ENCODE peak calls at places on chromosomes 6 and 20, in eight cellular contexts. O, U, G, Q, M, C, W and S are unnamed samples.

GRCh38 chr20:41011551-41012067 is 17.0 kb upstream of the TOP1 start:
- DNase-seq in O (no peak), C (no peak), M (no peak), Q (no peak), U (no peak), G (no peak), W (peak), S (no peak)

GRCh38 chr20:32442630-32443029 is 84.5 kb downstream of the ASXL1 start:
- DNase-seq in C (no peak), M (no peak), Q (peak), W (no peak), U (no peak), O (no peak), G (no peak), S (no peak)

GRCh38 chr6:56958481-56958880 is 3.6 kb downstream of the BEND6 start:
- DNase-seq in M (no peak), U (no peak), W (no peak), C (no peak), O (no peak), Q (no peak), G (no peak), S (no peak)

GRCh38 chr6:111069722-111070406 is 17.4 kb upstream of the SLC16A10 start:
- DNase-seq in W (no peak), O (no peak), Q (no peak), G (no peak), M (no peak), U (no peak), C (no peak), S (no peak)

GRCh38 chr6:139943391-139943790 is 568.9 kb upstream of the CITED2 start:
- DNase-seq in C (no peak), W (no peak), O (peak), Q (no peak), G (peak), M (peak), U (peak), S (peak)

GRCh38 chr20:44222969-44223368 is 12.4 kb upstream of the OSER1 start:
- DNase-seq in G (no peak), Q (peak), U (no peak), O (no peak), C (no peak), W (no peak), M (no peak), S (no peak)

GRCh38 chr20:46214831-46215488 is 93.3 kb downstream of the CDH22 start:
- DNase-seq in M (peak), O (no peak), C (no peak), W (no peak), Q (no peak), G (no peak), U (no peak), S (no peak)

GRCh38 chr6:149843051-149843633 is 21.0 kb downstream of the LRP11 start:
- DNase-seq in Q (no peak), U (no peak), G (no peak), O (no peak), M (no peak), W (no peak), C (no peak), S (no peak)

GRCh38 chr6:109978174-109979032 is at the start of gene GPR6:
- DNase-seq in C (no peak), O (peak), Q (peak), M (no peak), G (peak), U (peak), W (peak), S (peak)

GRCh38 chr6:2733324-2733723 is 17.4 kb downstream of the MYLK4 start:
- DNase-seq in M (no peak), C (peak), U (no peak), O (no peak), W (peak), Q (no peak), G (no peak), S (no peak)

GRCh38 chr6:4412488-4412887 is 277.1 kb upstream of the ECI2 start:
- DNase-seq in O (no peak), U (no peak), C (no peak), M (no peak), Q (no peak), W (no peak), G (no peak), S (no peak)

GRCh38 chr20:51715873-51716215 is 52.3 kb downstream of the ATP9A start:
- DNase-seq in Q (no peak), C (no peak), G (no peak), O (no peak), M (no peak), W (no peak), U (no peak), S (no peak)

GRCh38 chr6:166582258-166582657 is 4.2 kb downstream of the RAMACL start:
- DNase-seq in Q (no peak), U (no peak), G (no peak), W (no peak), C (no peak), M (no peak), O (peak), S (no peak)

GRCh38 chr6:33185654-33186187 is 6.5 kb downstream of the COL11A2 start:
- DNase-seq in G (no peak), Q (no peak), W (no peak), U (no peak), O (no peak), M (no peak), C (no peak), S (no peak)

GRCh38 chr6:119196732-119197131 is 118.3 kb upstream of the FAM184A start:
- DNase-seq in M (no peak), G (no peak), O (no peak), U (no peak), Q (no peak), W (no peak), C (no peak), S (no peak)

GRCh38 chr20:15867899-15868298 is 705.3 kb downstream of the KIF16B start:
- DNase-seq in O (no peak), C (no peak), Q (peak), G (no peak), W (no peak), M (no peak), U (peak), S (no peak)

GRCh38 chr20:20413801-20414200 is 45.9 kb downstream of the INSM1 start:
- DNase-seq in U (no peak), W (no peak), Q (peak), C (no peak), M (no peak), G (no peak), O (no peak), S (no peak)

GRCh38 chr20:56621730-56622129 is 7.4 kb upstream of the TFAP2C start:
- DNase-seq in W (no peak), Q (no peak), U (no peak), G (no peak), O (no peak), M (no peak), C (no peak), S (no peak)

GRCh38 chr6:64803470-64804166 is 903.4 kb downstream of the EYS start:
- DNase-seq in Q (no peak), G (no peak), C (no peak), W (no peak), U (no peak), M (no peak), O (no peak), S (no peak)

GRCh38 chr6:148624025-148624424 is 122.8 kb upstream of the UST start:
- DNase-seq in Q (no peak), M (no peak), C (no peak), W (no peak), O (no peak), U (no peak), G (no peak), S (peak)

GRCh38 chr6:138036111-138036510 is 71.1 kb downstream of the PERP start:
- DNase-seq in G (no peak), W (no peak), M (no peak), C (no peak), Q (peak), O (no peak), U (no peak), S (no peak)

GRCh38 chr6:107868867-107869611 is 44.9 kb upstream of the SCML4 start:
- DNase-seq in M (no peak), O (no peak), U (no peak), Q (no peak), C (no peak), G (no peak), W (no peak), S (no peak)

GRCh38 chr6:45500924-45501816 is 123.4 kb upstream of the SUPT3H start:
- DNase-seq in O (no peak), C (no peak), M (no peak), Q (peak), U (peak), W (no peak), G (no peak), S (no peak)

GRCh38 chr6:73234732-73235131 is 9.4 kb upstream of the KHDC1L start:
- DNase-seq in Q (no peak), O (peak), U (no peak), C (no peak), M (no peak), G (peak), W (no peak), S (peak)

GRCh38 chr6:130788954-130789353 is 38.3 kb upstream of the SMLR1 start:
- DNase-seq in W (no peak), M (no peak), U (peak), C (no peak), O (no peak), G (no peak), Q (no peak), S (no peak)

GRCh38 chr6:85078071-85078470 is 313.7 kb upstream of the TBX18 start:
- DNase-seq in C (no peak), M (peak), O (peak), W (no peak), Q (no peak), U (peak), G (peak), S (peak)

GRCh38 chr6:110756817-110757216 is 58.5 kb downstream of the CDK19 start:
- DNase-seq in M (no peak), W (no peak), U (no peak), G (no peak), C (no peak), Q (no peak), O (no peak), S (no peak)